ENCODE peak calls at places on chromosomes 4 and X, in seven cellular contexts. One of them, this sample, is unnamed.

GRCh38 chrX:123588723-123589122 is 144.1 kb downstream of the THOC2 start:
- DNase-seq in adrenal gland: no peak
- DNase-seq in astrocyte of the cerebellum: no peak
- DNase-seq in AG10803: no peak
- DNase-seq in endodermal cell: no peak
- DNase-seq in bronchial epithelial cell: peak; percentile 29
- DNase-seq in colonic mucosa: no peak
- DNase-seq in this sample: no peak

GRCh38 chrX:70022608-70023007 is 27.1 kb downstream of the AWAT2 start:
- DNase-seq in adrenal gland: no peak
- DNase-seq in astrocyte of the cerebellum: no peak
- DNase-seq in AG10803: no peak
- DNase-seq in endodermal cell: no peak
- DNase-seq in bronchial epithelial cell: no peak
- DNase-seq in colonic mucosa: no peak
- DNase-seq in this sample: no peak

GRCh38 chr4:69717778-69718177 is 42.6 kb downstream of the SULT1B1 start:
- DNase-seq in adrenal gland: no peak
- DNase-seq in astrocyte of the cerebellum: no peak
- DNase-seq in AG10803: no peak
- DNase-seq in endodermal cell: no peak
- DNase-seq in bronchial epithelial cell: no peak
- DNase-seq in colonic mucosa: no peak
- DNase-seq in this sample: no peak

GRCh38 chr4:76950846-76951321 is 1.3 kb downstream of the SEPTIN11 start:
- DNase-seq in adrenal gland: no peak
- DNase-seq in astrocyte of the cerebellum: no peak
- DNase-seq in AG10803: peak; percentile 76
- DNase-seq in endodermal cell: no peak
- DNase-seq in bronchial epithelial cell: peak; percentile 17
- DNase-seq in colonic mucosa: peak; percentile 53
- DNase-seq in this sample: peak; percentile 46

GRCh38 chr4:128517739-128518510 is 230.3 kb upstream of the PGRMC2 start:
- DNase-seq in adrenal gland: peak; percentile 80
- DNase-seq in astrocyte of the cerebellum: peak; percentile 91
- DNase-seq in AG10803: peak; percentile 98
- DNase-seq in endodermal cell: peak; percentile 62
- DNase-seq in bronchial epithelial cell: peak; percentile 91
- DNase-seq in colonic mucosa: peak; percentile 32
- DNase-seq in this sample: peak; percentile 24

GRCh38 chr4:25843340-25844097 is 19.3 kb downstream of the SEL1L3 start:
- DNase-seq in adrenal gland: no peak
- DNase-seq in astrocyte of the cerebellum: no peak
- DNase-seq in AG10803: no peak
- DNase-seq in endodermal cell: no peak
- DNase-seq in bronchial epithelial cell: peak; percentile 60
- DNase-seq in colonic mucosa: peak; percentile 60
- DNase-seq in this sample: no peak

GRCh38 chr4:25658357-25658771 is 2.7 kb downstream of the SLC34A2 start:
- DNase-seq in adrenal gland: no peak
- DNase-seq in astrocyte of the cerebellum: no peak
- DNase-seq in AG10803: no peak
- DNase-seq in endodermal cell: no peak
- DNase-seq in bronchial epithelial cell: no peak
- DNase-seq in colonic mucosa: no peak
- DNase-seq in this sample: no peak

GRCh38 chrX:14398725-14399124 is 130.6 kb upstream of the GLRA2 start:
- DNase-seq in adrenal gland: peak; percentile 23
- DNase-seq in astrocyte of the cerebellum: no peak
- DNase-seq in AG10803: peak; percentile 80
- DNase-seq in endodermal cell: no peak
- DNase-seq in bronchial epithelial cell: peak; percentile 94
- DNase-seq in colonic mucosa: peak; percentile 24
- DNase-seq in this sample: peak; percentile 53

GRCh38 chrX:95764972-95765451 is 919.6 kb upstream of the DIAPH2 start:
- DNase-seq in adrenal gland: peak; percentile 13
- DNase-seq in astrocyte of the cerebellum: peak; percentile 19
- DNase-seq in AG10803: peak; percentile 3
- DNase-seq in endodermal cell: peak; percentile 70
- DNase-seq in bronchial epithelial cell: peak; percentile 47
- DNase-seq in colonic mucosa: no peak
- DNase-seq in this sample: no peak

GRCh38 chrX:95760356-95760755 is 924.3 kb upstream of the DIAPH2 start:
- DNase-seq in adrenal gland: no peak
- DNase-seq in astrocyte of the cerebellum: no peak
- DNase-seq in AG10803: no peak
- DNase-seq in endodermal cell: no peak
- DNase-seq in bronchial epithelial cell: no peak
- DNase-seq in colonic mucosa: no peak
- DNase-seq in this sample: no peak

DNA sequence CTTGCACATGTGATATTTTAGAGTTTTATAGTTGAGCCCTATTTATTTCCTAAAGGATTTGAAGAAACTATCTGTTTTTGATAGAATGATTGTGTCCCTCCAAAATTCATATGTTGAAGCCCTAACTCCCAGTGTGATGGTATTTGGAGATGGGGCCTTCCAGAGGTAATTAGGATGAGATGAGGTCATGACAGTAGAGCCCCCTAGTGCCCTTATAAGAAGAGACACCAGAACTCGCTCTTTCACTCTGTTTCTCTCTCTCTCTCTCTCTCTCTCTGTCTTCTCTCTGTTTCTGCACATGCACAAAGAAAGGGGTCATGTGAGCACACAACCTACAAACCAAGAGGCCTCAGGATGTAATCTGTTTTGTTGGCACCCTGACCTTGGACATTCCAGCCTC is 921.9 kb upstream of the DIAPH2 start:
- DNase-seq in adrenal gland: no peak
- DNase-seq in astrocyte of the cerebellum: no peak
- DNase-seq in AG10803: no peak
- DNase-seq in endodermal cell: no peak
- DNase-seq in bronchial epithelial cell: no peak
- DNase-seq in colonic mucosa: no peak
- DNase-seq in this sample: no peak
- TF ChIP-seq CTCF in adrenal gland: no peak
- TF ChIP-seq CTCF in astrocyte of the cerebellum: peak; percentile 13
- TF ChIP-seq CTCF in AG10803: no peak
- TF ChIP-seq CTCF in endodermal cell: peak; percentile 77
- TF ChIP-seq CTCF in bronchial epithelial cell: peak; percentile 26
- TF ChIP-seq CTCF in colonic mucosa: no peak
- TF ChIP-seq CTCF in this sample: peak; percentile 28

GRCh38 chrX:115948018-115948923 is 222.3 kb upstream of the AGTR2 start:
- DNase-seq in adrenal gland: no peak
- DNase-seq in astrocyte of the cerebellum: no peak
- DNase-seq in AG10803: no peak
- DNase-seq in endodermal cell: peak; percentile 44
- DNase-seq in bronchial epithelial cell: no peak
- DNase-seq in colonic mucosa: peak; percentile 46
- DNase-seq in this sample: no peak

GRCh38 chrX:115946059-115946458 is 224.5 kb upstream of the AGTR2 start:
- DNase-seq in adrenal gland: no peak
- DNase-seq in astrocyte of the cerebellum: no peak
- DNase-seq in AG10803: no peak
- DNase-seq in endodermal cell: no peak
- DNase-seq in bronchial epithelial cell: no peak
- DNase-seq in colonic mucosa: no peak
- DNase-seq in this sample: no peak

GRCh38 chrX:115952417-115953092 is 218.0 kb upstream of the AGTR2 start:
- DNase-seq in adrenal gland: no peak
- DNase-seq in astrocyte of the cerebellum: no peak
- DNase-seq in AG10803: no peak
- DNase-seq in endodermal cell: no peak
- DNase-seq in bronchial epithelial cell: no peak
- DNase-seq in colonic mucosa: no peak
- DNase-seq in this sample: no peak

DNA sequence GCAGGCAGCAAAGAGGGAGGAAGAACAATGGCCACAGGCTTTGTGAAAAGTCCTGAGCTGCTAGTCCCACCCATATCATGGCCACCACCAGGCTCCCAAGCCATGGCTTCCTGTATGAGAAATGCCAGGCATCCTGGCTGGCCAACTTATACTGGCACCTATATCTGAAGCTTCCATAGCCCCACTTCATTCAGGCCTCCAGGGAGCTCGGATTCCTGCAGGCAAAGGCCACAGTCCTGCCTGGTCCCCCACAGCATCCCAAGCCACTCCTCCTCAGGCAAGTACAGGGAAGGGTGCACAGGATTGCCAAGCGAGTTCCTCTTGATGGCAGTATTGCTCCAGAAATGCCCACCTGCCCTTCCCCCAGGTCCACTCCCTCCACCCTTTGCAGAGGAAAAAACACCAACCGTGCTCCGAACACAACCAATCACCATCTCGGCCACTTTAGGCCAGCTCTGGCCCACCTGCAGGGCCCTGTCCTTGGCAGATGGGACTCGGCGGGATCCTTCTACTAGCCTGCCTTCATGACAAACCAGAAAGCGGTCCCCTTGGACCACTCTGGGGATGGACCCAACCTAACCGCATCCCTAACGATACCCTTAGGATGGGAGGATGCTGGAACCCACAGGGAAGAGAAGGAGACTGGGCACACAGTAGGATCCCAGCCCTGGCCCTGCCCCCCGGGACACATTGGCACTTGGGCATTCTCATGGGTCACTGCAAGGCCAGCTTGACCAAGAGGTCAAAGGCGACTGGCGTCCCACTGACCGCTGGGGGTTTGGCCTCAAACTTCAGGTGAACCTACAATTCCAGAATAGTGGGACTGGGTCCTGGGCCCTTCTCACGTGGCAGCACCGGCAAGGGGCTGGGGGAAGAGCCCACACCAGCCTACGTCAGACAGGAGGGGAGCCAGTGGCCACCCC is 220.4 kb upstream of the AGTR2 start:
- DNase-seq in adrenal gland: no peak
- DNase-seq in astrocyte of the cerebellum: no peak
- DNase-seq in AG10803: no peak
- DNase-seq in endodermal cell: peak; percentile 86
- DNase-seq in bronchial epithelial cell: no peak
- DNase-seq in colonic mucosa: no peak
- DNase-seq in this sample: no peak
- TF ChIP-seq CTCF in adrenal gland: no peak
- TF ChIP-seq CTCF in astrocyte of the cerebellum: no peak
- TF ChIP-seq CTCF in AG10803: no peak
- TF ChIP-seq CTCF in endodermal cell: peak; percentile 71
- TF ChIP-seq CTCF in bronchial epithelial cell: no peak
- TF ChIP-seq CTCF in colonic mucosa: no peak
- TF ChIP-seq CTCF in this sample: no peak

GRCh38 chrX:149877636-149878035 is 3.3 kb upstream of the MAGEA8 start:
- DNase-seq in adrenal gland: no peak
- DNase-seq in astrocyte of the cerebellum: no peak
- DNase-seq in AG10803: no peak
- DNase-seq in endodermal cell: no peak
- DNase-seq in bronchial epithelial cell: peak; percentile 65
- DNase-seq in colonic mucosa: no peak
- DNase-seq in this sample: no peak

GRCh38 chrX:149877157-149877556 is 3.8 kb upstream of the MAGEA8 start:
- DNase-seq in adrenal gland: no peak
- DNase-seq in astrocyte of the cerebellum: no peak
- DNase-seq in AG10803: no peak
- DNase-seq in endodermal cell: no peak
- DNase-seq in bronchial epithelial cell: no peak
- DNase-seq in colonic mucosa: no peak
- DNase-seq in this sample: no peak

GRCh38 chrX:149881081-149881711 is at the start of gene MAGEA8:
- DNase-seq in adrenal gland: no peak
- DNase-seq in astrocyte of the cerebellum: no peak
- DNase-seq in AG10803: no peak
- DNase-seq in endodermal cell: peak; percentile 77
- DNase-seq in bronchial epithelial cell: no peak
- DNase-seq in colonic mucosa: no peak
- DNase-seq in this sample: peak; percentile 16
- TF ChIP-seq CTCF in adrenal gland: no peak
- TF ChIP-seq CTCF in astrocyte of the cerebellum: no peak
- TF ChIP-seq CTCF in AG10803: no peak
- TF ChIP-seq CTCF in endodermal cell: peak; percentile 77
- TF ChIP-seq CTCF in bronchial epithelial cell: no peak
- TF ChIP-seq CTCF in colonic mucosa: no peak
- TF ChIP-seq CTCF in this sample: peak; percentile 37

GRCh38 chrX:42149281-42149680 is 225.9 kb upstream of the CASK start:
- DNase-seq in adrenal gland: no peak
- DNase-seq in astrocyte of the cerebellum: no peak
- DNase-seq in AG10803: no peak
- DNase-seq in endodermal cell: no peak
- DNase-seq in bronchial epithelial cell: peak; percentile 11
- DNase-seq in colonic mucosa: no peak
- DNase-seq in this sample: no peak
- TF ChIP-seq CTCF in adrenal gland: no peak
- TF ChIP-seq CTCF in astrocyte of the cerebellum: no peak
- TF ChIP-seq CTCF in AG10803: no peak
- TF ChIP-seq CTCF in endodermal cell: no peak
- TF ChIP-seq CTCF in bronchial epithelial cell: no peak
- TF ChIP-seq CTCF in colonic mucosa: no peak
- TF ChIP-seq CTCF in this sample: no peak

DNA sequence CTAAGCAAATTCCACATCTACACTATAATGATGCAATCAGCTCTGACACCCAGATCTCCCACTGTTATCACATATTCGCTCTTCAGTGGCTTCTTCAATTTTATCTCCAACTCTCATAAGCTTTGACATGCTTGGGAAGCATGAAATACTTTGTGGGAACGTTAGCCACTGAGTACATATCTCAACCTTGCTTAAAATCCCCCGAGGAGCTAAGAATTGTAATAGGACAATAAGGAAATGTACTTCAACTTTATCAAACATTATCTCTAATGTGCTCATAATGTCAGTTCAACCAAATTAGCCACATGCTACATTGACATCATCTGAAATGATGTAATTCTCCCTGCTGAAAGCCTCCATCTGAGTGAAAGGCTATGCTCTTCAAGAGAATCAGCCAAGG is 139.6 kb upstream of the PTCHD1 start:
- DNase-seq in adrenal gland: no peak
- DNase-seq in astrocyte of the cerebellum: no peak
- DNase-seq in AG10803: no peak
- DNase-seq in endodermal cell: no peak
- DNase-seq in bronchial epithelial cell: no peak
- DNase-seq in colonic mucosa: no peak
- DNase-seq in this sample: no peak
- TF ChIP-seq CTCF in adrenal gland: no peak
- TF ChIP-seq CTCF in astrocyte of the cerebellum: no peak
- TF ChIP-seq CTCF in AG10803: no peak
- TF ChIP-seq CTCF in endodermal cell: no peak
- TF ChIP-seq CTCF in bronchial epithelial cell: no peak
- TF ChIP-seq CTCF in colonic mucosa: no peak
- TF ChIP-seq CTCF in this sample: no peak

GRCh38 chr4:53137468-53137867 is 228.4 kb downstream of the SCFD2 start:
- DNase-seq in adrenal gland: no peak
- DNase-seq in astrocyte of the cerebellum: no peak
- DNase-seq in AG10803: no peak
- DNase-seq in endodermal cell: no peak
- DNase-seq in bronchial epithelial cell: peak; percentile 37
- DNase-seq in colonic mucosa: no peak
- DNase-seq in this sample: no peak
- TF ChIP-seq CTCF in adrenal gland: no peak
- TF ChIP-seq CTCF in astrocyte of the cerebellum: no peak
- TF ChIP-seq CTCF in AG10803: no peak
- TF ChIP-seq CTCF in endodermal cell: no peak
- TF ChIP-seq CTCF in bronchial epithelial cell: no peak
- TF ChIP-seq CTCF in colonic mucosa: no peak
- TF ChIP-seq CTCF in this sample: no peak

DNA sequence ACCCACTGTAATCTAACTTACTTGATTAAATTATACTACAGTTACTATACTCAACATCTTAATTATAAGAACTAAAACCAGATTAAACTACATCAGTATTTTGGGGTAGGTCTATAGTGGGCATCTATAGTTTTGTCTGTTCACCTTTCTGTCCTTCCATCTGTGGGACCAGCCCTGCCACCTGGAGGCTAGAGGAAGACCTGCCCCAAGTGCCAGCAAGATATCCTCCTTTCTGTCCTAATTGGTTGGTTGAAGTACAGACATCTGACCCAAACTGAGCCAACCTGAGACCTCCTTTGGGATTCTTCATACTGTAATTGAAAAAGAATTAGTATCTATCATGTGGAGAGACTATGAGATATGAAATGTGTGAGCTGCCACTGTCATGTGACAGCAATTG is 172.2 kb upstream of the TLL1 start:
- DNase-seq in adrenal gland: no peak
- DNase-seq in astrocyte of the cerebellum: no peak
- DNase-seq in AG10803: no peak
- DNase-seq in endodermal cell: peak; percentile 67
- DNase-seq in bronchial epithelial cell: peak; percentile 33
- DNase-seq in colonic mucosa: no peak
- DNase-seq in this sample: no peak
- TF ChIP-seq CTCF in adrenal gland: no peak
- TF ChIP-seq CTCF in astrocyte of the cerebellum: peak; percentile 26
- TF ChIP-seq CTCF in AG10803: no peak
- TF ChIP-seq CTCF in endodermal cell: peak; percentile 81
- TF ChIP-seq CTCF in bronchial epithelial cell: peak; percentile 51
- TF ChIP-seq CTCF in colonic mucosa: no peak
- TF ChIP-seq CTCF in this sample: peak; percentile 45